ENCODE peak calls at places on chromosomes 16 and 17, in five cellular contexts. J is K562, Z is H1, H is GM12878, X is HepG2. L is an unnamed sample. For H3K4me1, the result is how much of the 10 kb centered on the place peaks cover.

GRCh38 chr17:2227025-2227699 is 76.4 kb downstream of the SMG6 start:
- DNase-seq in J (no peak), Z (no peak), X (no peak), H (no peak), L (peak)

GRCh38 chr17:17019430-17019762 is 22.9 kb upstream of the MPRIP start:
- DNase-seq in J (no peak), Z (no peak), X (no peak), H (no peak), L (no peak)

GRCh38 chr17:70989301-70989700 is 820.0 kb downstream of the KCNJ2 start:
- DNase-seq in X (no peak), H (no peak), Z (no peak), J (no peak), L (no peak)

GRCh38 chr17:74055508-74056160 is 147.8 kb upstream of the RPL38 start:
- DNase-seq in H (no peak), Z (no peak), J (no peak), X (no peak), L (no peak)

GRCh38 chr17:71428897-71429296 is 691.9 kb upstream of the SOX9 start:
- DNase-seq in X (no peak), Z (no peak), J (no peak), H (no peak), L (no peak)

GRCh38 chr16:52573365-52574104 is 26.6 kb upstream of the TOX3 start:
- DNase-seq in X (peak), H (no peak), Z (no peak), J (no peak), L (no peak)

GRCh38 chr17:14882131-14882530 is 383.0 kb downstream of the PMP22 start:
- DNase-seq in J (no peak), Z (no peak), X (no peak), H (no peak), L (no peak)

GRCh38 chr17:13587487-13588338 is 14.0 kb downstream of the HS3ST3A1 start:
- DNase-seq in Z (no peak), J (no peak), X (no peak), H (no peak), L (no peak)

GRCh38 chr17:63096426-63096825 is 130.4 kb downstream of the TANC2 start:
- DNase-seq in X (no peak), H (no peak), J (no peak), Z (no peak), L (no peak)

GRCh38 chr16:70661918-70662641 is 15.7 kb downstream of the IL34 start:
- DNase-seq in J (no peak), X (no peak), Z (no peak), H (no peak), L (peak)

GRCh38 chr16:73794936-73795335 is 501.7 kb upstream of the PSMD7 start:
- DNase-seq in J (no peak), Z (no peak), H (no peak), X (no peak), L (no peak)

GRCh38 chr17:1720856-1721386 is 3.6 kb upstream of the WDR81 start:
- DNase-seq in Z (peak), H (no peak), X (peak), J (no peak), L (no peak)

GRCh38 chr16:554640-555413 is 5.4 kb upstream of the PRR35 start:
- DNase-seq in X (no peak), J (no peak), H (no peak), Z (no peak), L (no peak)

GRCh38 chr16:8863594-8864424 is 5.0 kb downstream of the CARHSP1 start:
- DNase-seq in H (no peak), J (peak), Z (no peak), X (peak), L (no peak)

GRCh38 chr17:41190328-41190727 is 641 bp downstream of the KRTAP9-1 start:
- DNase-seq in X (no peak), J (no peak), Z (no peak), H (no peak), L (no peak)

GRCh38 chr16:86384263-86384649 is 126.1 kb upstream of the FOXF1 start:
- DNase-seq in Z (no peak), J (no peak), H (no peak), X (no peak), L (no peak)

GRCh38 chr17:35241520-35241919 is 1.4 kb upstream of the SLFN5 start:
- DNase-seq in H (no peak), J (no peak), Z (no peak), X (no peak), L (no peak)

GRCh38 chr16:84043486-84044107 is 1.0 kb upstream of the SLC38A8 start:
- DNase-seq in H (no peak), J (peak), X (peak), Z (no peak), L (peak)

GRCh38 chr17:65660947-65661346 is 99.5 kb upstream of the AXIN2 start:
- DNase-seq in J (peak), X (no peak), Z (no peak), H (no peak), L (no peak)

GRCh38 chr16:74563828-74564263 is 43.1 kb downstream of the GLG1 start:
- DNase-seq in X (no peak), H (no peak), Z (no peak), J (peak), L (no peak)

GRCh38 chr16:85483424-85483823 is 129.7 kb upstream of the GSE1 start:
- DNase-seq in Z (no peak), H (no peak), J (no peak), X (no peak), L (no peak)

GRCh38 chr17:53633856-53634255 is 188.9 kb upstream of the KIF2B start:
- DNase-seq in X (no peak), J (no peak), H (no peak), Z (no peak), L (no peak)

GRCh38 chr16:48620445-48620844 is 10.5 kb upstream of the N4BP1 start:
- DNase-seq in X (no peak), H (no peak), Z (no peak), J (no peak), L (no peak)

GRCh38 chr17:81396722-81397313 is 1.6 kb downstream of the BAHCC1 start:
- DNase-seq in J (no peak), H (no peak), Z (peak), X (no peak), L (peak)

GRCh38 chr17:7260601-7261376 is 1.5 kb downstream of the CLDN7 start:
- DNase-seq in Z (peak), J (no peak), H (no peak), X (no peak), L (no peak)

GRCh38 chr17:74569392-74570003 is 2.2 kb upstream of the CD300H start:
- DNase-seq in Z (no peak), J (no peak), H (no peak), X (no peak), L (no peak)

GRCh38 chr16:74216319-74216718 is 80.3 kb upstream of the PSMD7 start:
- DNase-seq in J (no peak), H (no peak), X (no peak), Z (no peak), L (no peak)

GRCh38 chr17:38702900-38703741 is 2.0 kb upstream of the MLLT6 start:
- DNase-seq in Z (no peak), H (no peak), J (peak), X (no peak), L (no peak)

GRCh38 chr16:1564325-1564724 is 30.9 kb downstream of the TMEM204 start:
- DNase-seq in Z (no peak), X (no peak), J (peak), H (no peak), L (peak)
- TF ChIP-seq GABPA in Z (no peak), X (no peak), J (no peak), H (no peak), L (no peak)

DNA sequence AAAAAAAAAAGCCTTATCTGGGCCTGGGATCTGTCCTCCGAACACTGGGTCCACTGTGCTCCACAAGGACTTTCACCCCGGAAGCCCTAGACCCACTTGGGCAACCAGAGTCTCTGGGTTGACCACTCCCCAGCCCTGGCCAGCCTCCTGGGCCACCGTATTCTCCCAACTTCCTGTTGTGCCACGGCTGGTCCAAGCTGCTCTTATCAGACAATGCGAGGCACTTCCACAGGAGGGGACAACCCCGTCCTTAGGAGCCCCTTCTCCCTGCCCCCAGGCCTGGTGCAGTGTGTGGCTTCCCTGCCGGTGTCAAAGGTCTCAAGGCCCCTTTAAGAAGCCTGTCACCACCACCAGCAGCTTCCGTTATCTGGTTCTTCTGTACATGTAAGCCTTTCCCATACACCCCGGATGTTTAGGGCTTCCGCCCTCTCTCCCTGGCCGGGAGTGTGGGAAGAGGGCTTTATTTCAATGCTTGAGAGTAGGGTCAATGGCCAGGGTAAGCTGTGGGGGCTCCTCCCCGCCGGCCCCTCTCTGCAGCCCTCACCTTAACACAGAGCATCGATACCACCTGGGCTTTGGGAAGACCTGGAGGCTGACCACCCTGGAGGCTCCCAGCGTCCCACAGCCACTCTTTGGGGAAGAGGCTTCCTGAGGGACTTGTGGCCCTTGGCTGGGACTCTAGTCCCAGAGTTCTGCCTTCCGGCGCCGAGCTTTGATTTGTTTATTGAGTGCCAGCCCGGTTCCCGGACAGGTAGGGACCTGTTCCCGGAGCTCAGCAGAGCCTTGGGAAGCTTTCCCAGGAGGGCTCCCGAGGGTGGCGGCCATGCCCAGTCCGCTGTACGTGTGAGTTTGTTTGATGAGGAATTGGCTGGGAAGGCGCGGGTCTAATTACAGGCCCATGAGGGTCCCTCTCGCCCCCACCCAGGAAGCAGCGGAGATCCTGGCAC is 313.1 kb downstream of the SEC14L1 start:
- DNase-seq in H (no peak), X (peak), J (peak), Z (no peak), L (no peak)
- H3K4me1 ChIP-seq in H (half or more), X (half or more), J (half or more), Z (under half), L (half or more)

GRCh38 chr16:24876231-24876630 is 30.5 kb downstream of the SLC5A11 start:
- DNase-seq in X (no peak), Z (no peak), J (no peak), H (no peak), L (no peak)
- TF ChIP-seq GABPA in X (no peak), Z (no peak), J (no peak), H (no peak), L (no peak)

GRCh38 chr17:59425085-59425901 is 93.8 kb downstream of the YPEL2 start:
- DNase-seq in X (no peak), Z (no peak), J (no peak), H (no peak), L (peak)

GRCh38 chr17:59423903-59424302 is 92.4 kb downstream of the YPEL2 start:
- DNase-seq in X (no peak), H (no peak), Z (no peak), J (no peak), L (no peak)

GRCh38 chr17:59423137-59423703 is 91.8 kb downstream of the YPEL2 start:
- DNase-seq in J (peak), Z (no peak), X (peak), H (no peak), L (no peak)

GRCh38 chr17:59426031-59426430 is 94.6 kb downstream of the YPEL2 start:
- DNase-seq in X (no peak), Z (no peak), H (no peak), J (no peak), L (no peak)

GRCh38 chr17:59424331-59424730 is 92.9 kb downstream of the YPEL2 start:
- DNase-seq in J (no peak), X (no peak), Z (no peak), H (no peak), L (no peak)
- H3K4me1 ChIP-seq in J (under half), X (half or more), Z (under half), H (under half), L (half or more)

GRCh38 chr17:27985306-27985705 is 57.2 kb upstream of the NLK start:
- DNase-seq in H (no peak), J (no peak), X (no peak), Z (no peak), L (no peak)

GRCh38 chr17:27984404-27984803 is 58.1 kb upstream of the NLK start:
- DNase-seq in Z (no peak), H (no peak), J (no peak), X (no peak), L (no peak)

GRCh38 chr17:27983853-27984252 is 58.6 kb upstream of the NLK start:
- DNase-seq in J (no peak), H (no peak), X (no peak), Z (no peak), L (no peak)

GRCh38 chr17:27985736-27986394 is 56.6 kb upstream of the NLK start:
- DNase-seq in H (no peak), J (no peak), Z (no peak), X (no peak), L (no peak)

DNA sequence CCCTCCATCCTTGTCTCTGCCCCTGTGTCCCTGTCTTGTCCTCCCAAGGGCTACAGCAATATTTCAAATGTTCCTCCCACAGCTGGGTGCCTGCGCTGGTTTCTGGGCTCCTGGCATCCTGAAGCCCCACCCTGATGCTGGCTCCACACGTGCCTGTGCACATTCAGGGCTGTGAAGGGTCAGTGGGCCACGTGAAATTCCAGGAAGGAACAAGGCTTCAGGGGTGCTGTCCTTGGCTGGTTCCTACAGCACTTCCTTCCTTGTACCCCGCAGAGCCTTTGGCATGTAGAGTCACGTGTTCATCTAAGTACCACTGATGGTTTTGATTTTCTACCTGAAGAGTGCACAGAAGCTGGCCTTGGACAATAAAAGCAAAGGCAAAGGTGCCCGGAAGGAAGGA is 57.7 kb upstream of the NLK start:
- DNase-seq in H (no peak), X (no peak), Z (no peak), J (no peak), L (no peak)
- TF ChIP-seq GABPA in H (no peak), X (no peak), Z (no peak), J (no peak), L (no peak)

L was measured in SK-N-SH.